ENCODE peak calls at places on chromosomes 6 and 20, in six cellular contexts. One of them, this sample, is unnamed.

GRCh38 chr20:57907131-57908083 is 197.6 kb upstream of the PMEPA1 start:
- DNase-seq in neuronal stem cell: no peak
- DNase-seq in H1: no peak
- DNase-seq in mesendoderm: no peak
- DNase-seq in IMR-90: no peak
- DNase-seq in H9: no peak
- DNase-seq in this sample: no peak

GRCh38 chr6:21937466-21937865 is 343.9 kb downstream of the SOX4 start:
- DNase-seq in IMR-90: no peak
- DNase-seq in H1: no peak
- DNase-seq in neuronal stem cell: no peak
- DNase-seq in mesendoderm: peak
- DNase-seq in H9: peak
- DNase-seq in this sample: no peak

GRCh38 chr6:96015321-96015790 is 418 bp upstream of the FUT9 start:
- DNase-seq in mesendoderm: peak
- DNase-seq in H9: no peak
- DNase-seq in H1: peak
- DNase-seq in neuronal stem cell: no peak
- DNase-seq in IMR-90: no peak
- DNase-seq in this sample: no peak

GRCh38 chr6:159119835-159120234 is 49.4 kb upstream of the FNDC1 start:
- DNase-seq in mesendoderm: no peak
- DNase-seq in neuronal stem cell: no peak
- DNase-seq in H1: no peak
- DNase-seq in H9: no peak
- DNase-seq in IMR-90: no peak
- DNase-seq in this sample: no peak

GRCh38 chr20:8974009-8974708 is 94.7 kb upstream of the PLCB4 start:
- DNase-seq in IMR-90: no peak
- DNase-seq in mesendoderm: no peak
- DNase-seq in H9: no peak
- DNase-seq in H1: no peak
- DNase-seq in neuronal stem cell: no peak
- DNase-seq in this sample: no peak

GRCh38 chr6:95848717-95849116 is 167.1 kb upstream of the FUT9 start:
- DNase-seq in mesendoderm: peak
- DNase-seq in H1: no peak
- DNase-seq in H9: no peak
- DNase-seq in neuronal stem cell: no peak
- DNase-seq in IMR-90: no peak
- DNase-seq in this sample: no peak

GRCh38 chr20:22403860-22404608 is 180.3 kb downstream of the FOXA2 start:
- DNase-seq in mesendoderm: peak
- DNase-seq in IMR-90: no peak
- DNase-seq in H1: no peak
- DNase-seq in neuronal stem cell: peak
- DNase-seq in H9: no peak
- DNase-seq in this sample: peak

GRCh38 chr6:83463886-83464285 is 33.0 kb upstream of the ME1 start:
- DNase-seq in H1: no peak
- DNase-seq in neuronal stem cell: no peak
- DNase-seq in IMR-90: peak
- DNase-seq in mesendoderm: no peak
- DNase-seq in H9: no peak
- DNase-seq in this sample: peak

GRCh38 chr20:63697357-63697867 is 960 bp downstream of the TNFRSF6B start:
- DNase-seq in neuronal stem cell: no peak
- DNase-seq in H9: no peak
- DNase-seq in mesendoderm: no peak
- DNase-seq in IMR-90: no peak
- DNase-seq in H1: no peak
- DNase-seq in this sample: no peak

GRCh38 chr6:151087861-151088598 is 151.7 kb upstream of the AKAP12 start:
- DNase-seq in H9: no peak
- DNase-seq in mesendoderm: no peak
- DNase-seq in H1: no peak
- DNase-seq in IMR-90: peak
- DNase-seq in neuronal stem cell: no peak
- DNase-seq in this sample: peak

GRCh38 chr6:144855812-144856531 is 570.8 kb downstream of the UTRN start:
- DNase-seq in mesendoderm: no peak
- DNase-seq in IMR-90: no peak
- DNase-seq in neuronal stem cell: no peak
- DNase-seq in H9: no peak
- DNase-seq in H1: no peak
- DNase-seq in this sample: no peak

GRCh38 chr6:34331361-34332050 is 61.0 kb downstream of the NUDT3 start:
- DNase-seq in mesendoderm: no peak
- DNase-seq in H9: no peak
- DNase-seq in H1: no peak
- DNase-seq in neuronal stem cell: no peak
- DNase-seq in IMR-90: peak
- DNase-seq in this sample: no peak

GRCh38 chr6:147087641-147088040 is 116.6 kb upstream of the STXBP5 start:
- DNase-seq in H1: no peak
- DNase-seq in mesendoderm: no peak
- DNase-seq in H9: no peak
- DNase-seq in IMR-90: no peak
- DNase-seq in neuronal stem cell: no peak
- DNase-seq in this sample: no peak

GRCh38 chr6:10837692-10837996 is 695 bp downstream of the MAK start:
- DNase-seq in mesendoderm: peak
- DNase-seq in IMR-90: no peak
- DNase-seq in H9: no peak
- DNase-seq in H1: no peak
- DNase-seq in neuronal stem cell: no peak
- DNase-seq in this sample: peak

DNA sequence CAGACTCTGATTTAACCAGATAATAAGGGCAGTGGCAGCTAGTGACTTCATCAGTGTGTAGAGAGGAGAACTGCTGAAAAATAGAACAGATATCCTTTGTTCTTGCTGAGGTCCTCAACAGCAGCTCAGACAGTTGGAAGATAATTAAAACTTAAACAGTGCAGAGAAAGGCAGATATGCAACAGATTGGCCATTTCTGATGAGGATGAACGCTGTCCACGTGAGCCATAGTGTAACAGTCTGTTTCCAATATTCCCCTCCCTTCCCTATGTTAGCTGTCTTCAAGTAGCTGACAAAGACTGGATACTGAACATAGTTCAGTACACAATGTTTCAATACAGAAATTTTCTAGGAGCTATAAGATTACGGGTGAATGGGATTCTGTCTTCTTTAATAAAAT is 291.4 kb downstream of the BTBD9 start:
- DNase-seq in neuronal stem cell: no peak
- DNase-seq in IMR-90: no peak
- DNase-seq in mesendoderm: no peak
- DNase-seq in H1: no peak
- DNase-seq in H9: no peak
- DNase-seq in this sample: no peak
- H2BK15ac ChIP-seq in neuronal stem cell: no peak
- H2BK15ac ChIP-seq in IMR-90: peak
- H2BK15ac ChIP-seq in mesendoderm: no peak
- H2BK15ac ChIP-seq in H1: no peak
- H2BK15ac ChIP-seq in H9: no peak
- H2BK15ac ChIP-seq in this sample: no peak

DNA sequence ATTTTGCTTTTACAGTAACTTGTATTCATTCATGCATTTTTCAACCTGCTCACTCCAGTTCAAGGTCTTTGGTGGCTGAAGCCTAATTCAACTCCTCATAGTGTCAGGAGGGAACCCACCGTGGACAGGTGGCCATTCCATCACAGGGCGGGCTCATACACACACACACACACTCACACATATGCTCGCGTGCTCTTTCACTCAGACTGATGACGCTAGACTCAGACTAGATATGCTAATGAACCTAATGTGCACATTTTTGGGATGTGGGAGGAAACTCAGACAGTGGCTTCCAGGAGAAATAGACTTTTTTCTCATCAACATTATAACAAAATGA is 56.7 kb downstream of the TRIM27 start:
- DNase-seq in IMR-90: peak
- DNase-seq in H1: no peak
- DNase-seq in H9: no peak
- DNase-seq in neuronal stem cell: no peak
- DNase-seq in mesendoderm: no peak
- DNase-seq in this sample: no peak
- H2BK15ac ChIP-seq in IMR-90: no peak
- H2BK15ac ChIP-seq in H1: peak
- H2BK15ac ChIP-seq in H9: no peak
- H2BK15ac ChIP-seq in neuronal stem cell: no peak
- H2BK15ac ChIP-seq in mesendoderm: no peak
- H2BK15ac ChIP-seq in this sample: no peak

DNA sequence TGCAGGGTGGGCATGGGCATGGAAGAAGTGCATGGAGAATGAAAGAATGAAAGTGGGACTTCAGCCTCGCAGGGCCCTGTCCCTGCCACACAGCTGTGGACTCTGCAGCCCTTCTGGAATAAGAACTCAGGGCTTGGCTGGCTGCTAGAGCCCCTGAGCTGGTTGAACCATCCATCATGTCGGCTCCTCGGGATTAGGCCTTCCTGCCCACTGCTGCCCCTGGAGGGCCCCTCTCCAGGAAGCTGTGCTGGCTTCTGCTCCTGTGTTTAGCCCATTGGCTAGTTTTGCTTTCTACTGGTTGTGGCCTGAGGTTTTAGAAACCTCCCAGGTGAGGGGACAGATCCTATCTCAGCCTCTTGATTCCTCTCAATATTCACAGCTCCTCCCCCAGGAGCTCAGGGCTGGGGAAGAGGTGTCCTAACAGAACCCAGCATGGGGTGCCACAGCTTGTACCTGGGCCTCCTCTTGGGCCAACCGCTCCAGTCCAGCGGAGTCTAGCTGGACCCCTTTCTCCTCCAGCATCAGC is 7.9 kb downstream of the AARS2 start:
- DNase-seq in mesendoderm: peak
- DNase-seq in neuronal stem cell: no peak
- DNase-seq in H9: no peak
- DNase-seq in IMR-90: no peak
- DNase-seq in H1: no peak
- DNase-seq in this sample: no peak
- H2BK15ac ChIP-seq in mesendoderm: no peak
- H2BK15ac ChIP-seq in neuronal stem cell: no peak
- H2BK15ac ChIP-seq in H9: no peak
- H2BK15ac ChIP-seq in IMR-90: no peak
- H2BK15ac ChIP-seq in H1: no peak
- H2BK15ac ChIP-seq in this sample: no peak

DNA sequence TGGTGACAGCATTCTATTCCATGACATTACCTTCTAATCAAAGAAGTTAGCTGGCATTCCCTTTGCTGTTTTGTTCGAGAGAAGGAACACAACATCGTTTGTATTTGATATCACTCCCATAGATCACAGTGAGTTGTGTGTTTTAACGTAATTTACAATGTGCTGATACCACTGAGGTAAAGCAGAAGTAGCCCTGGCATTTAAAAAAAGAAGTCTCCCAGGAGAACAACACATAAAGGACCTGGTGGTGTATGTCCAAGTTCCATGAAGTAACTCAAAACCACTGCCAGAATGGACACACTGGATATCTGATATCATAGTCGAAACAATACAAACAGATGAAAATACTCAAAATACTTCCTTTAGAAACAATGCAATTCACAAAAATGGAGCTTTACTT is 351.7 kb downstream of the RNGTT start:
- DNase-seq in IMR-90: no peak
- DNase-seq in H1: no peak
- DNase-seq in H9: no peak
- DNase-seq in neuronal stem cell: no peak
- DNase-seq in mesendoderm: no peak
- DNase-seq in this sample: no peak
- H2BK15ac ChIP-seq in IMR-90: no peak
- H2BK15ac ChIP-seq in H1: no peak
- H2BK15ac ChIP-seq in H9: no peak
- H2BK15ac ChIP-seq in neuronal stem cell: no peak
- H2BK15ac ChIP-seq in mesendoderm: no peak
- H2BK15ac ChIP-seq in this sample: no peak

GRCh38 chr20:36407196-36407733 is 101.1 kb downstream of the DLGAP4 start:
- DNase-seq in IMR-90: peak
- DNase-seq in H9: no peak
- DNase-seq in neuronal stem cell: no peak
- DNase-seq in mesendoderm: no peak
- DNase-seq in H1: no peak
- DNase-seq in this sample: peak

GRCh38 chr20:36405255-36405654 is 99.1 kb downstream of the DLGAP4 start:
- DNase-seq in IMR-90: peak
- DNase-seq in neuronal stem cell: no peak
- DNase-seq in H9: no peak
- DNase-seq in H1: no peak
- DNase-seq in mesendoderm: no peak
- DNase-seq in this sample: no peak

GRCh38 chr20:36404435-36404978 is 98.4 kb downstream of the DLGAP4 start:
- DNase-seq in H9: no peak
- DNase-seq in H1: no peak
- DNase-seq in IMR-90: no peak
- DNase-seq in neuronal stem cell: no peak
- DNase-seq in mesendoderm: no peak
- DNase-seq in this sample: no peak

GRCh38 chr20:36402708-36403107 is 96.6 kb downstream of the DLGAP4 start:
- DNase-seq in H1: no peak
- DNase-seq in IMR-90: no peak
- DNase-seq in neuronal stem cell: no peak
- DNase-seq in H9: no peak
- DNase-seq in mesendoderm: no peak
- DNase-seq in this sample: no peak

GRCh38 chr20:36408219-36408618 is 102.1 kb downstream of the DLGAP4 start:
- DNase-seq in neuronal stem cell: no peak
- DNase-seq in H1: no peak
- DNase-seq in H9: no peak
- DNase-seq in mesendoderm: no peak
- DNase-seq in IMR-90: peak
- DNase-seq in this sample: no peak
- H2BK15ac ChIP-seq in neuronal stem cell: no peak
- H2BK15ac ChIP-seq in H1: no peak
- H2BK15ac ChIP-seq in H9: no peak
- H2BK15ac ChIP-seq in mesendoderm: no peak
- H2BK15ac ChIP-seq in IMR-90: no peak
- H2BK15ac ChIP-seq in this sample: no peak

DNA sequence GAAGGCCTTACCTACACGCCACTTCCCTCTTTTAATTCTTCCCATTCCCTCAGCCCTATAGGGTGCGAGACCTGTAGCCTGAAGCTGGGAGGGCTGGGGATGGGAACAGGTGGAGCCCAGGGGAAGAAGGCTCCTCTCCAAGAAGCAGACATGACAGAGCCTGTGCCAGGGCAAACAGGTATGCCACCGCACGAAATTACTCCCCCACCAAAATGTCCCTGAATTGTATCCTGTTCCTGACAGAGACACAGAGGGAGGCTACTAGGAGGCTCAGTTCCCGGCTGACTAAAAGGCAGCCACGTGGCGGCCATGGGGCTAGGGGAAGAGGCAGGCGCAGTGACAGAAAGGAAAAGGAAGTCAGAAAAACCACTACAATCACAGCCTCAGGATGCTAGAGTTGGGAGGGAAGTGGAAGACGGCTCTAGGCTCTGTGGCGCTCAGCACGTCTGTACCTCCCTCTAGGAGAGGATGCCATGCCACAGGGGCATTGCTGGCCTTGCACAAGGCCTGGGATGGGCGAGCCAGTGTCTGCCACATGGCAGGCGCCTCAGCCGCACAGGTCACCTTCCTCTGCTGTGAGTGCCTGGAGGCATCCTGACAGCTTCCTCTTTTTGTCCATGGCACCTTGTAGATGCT is 27.7 kb downstream of the TFEB start:
- DNase-seq in IMR-90: no peak
- DNase-seq in mesendoderm: no peak
- DNase-seq in neuronal stem cell: no peak
- DNase-seq in H9: no peak
- DNase-seq in H1: no peak
- DNase-seq in this sample: no peak
- H2BK15ac ChIP-seq in IMR-90: no peak
- H2BK15ac ChIP-seq in mesendoderm: no peak
- H2BK15ac ChIP-seq in neuronal stem cell: no peak
- H2BK15ac ChIP-seq in H9: no peak
- H2BK15ac ChIP-seq in H1: no peak
- H2BK15ac ChIP-seq in this sample: no peak

GRCh38 chr6:87645080-87645479 is 55.1 kb downstream of the ORC3 start:
- DNase-seq in neuronal stem cell: no peak
- DNase-seq in IMR-90: no peak
- DNase-seq in mesendoderm: no peak
- DNase-seq in H9: no peak
- DNase-seq in H1: no peak
- DNase-seq in this sample: no peak
- H2BK15ac ChIP-seq in neuronal stem cell: no peak
- H2BK15ac ChIP-seq in IMR-90: no peak
- H2BK15ac ChIP-seq in mesendoderm: no peak
- H2BK15ac ChIP-seq in H9: no peak
- H2BK15ac ChIP-seq in H1: no peak
- H2BK15ac ChIP-seq in this sample: no peak

This sample was measured in mesenchymal stem cell.